ENCODE peak calls at places on chromosomes 4 and X, in five cellular contexts. X is upper lobe of right lung, B is lower lobe of right lung, J is cardiac muscle cell, O is colonic mucosa. T is an unnamed sample. For H3K9me3, the result is how much of the 10 kb centered on the place peaks cover.

GRCh38 chr4:21709761-21710160 is 238.8 kb downstream of the KCNIP4 start:
- DNase-seq in B (no peak), O (no peak), X (no peak), J (no peak), T (no peak)

GRCh38 chr4:151575646-151576045 is 166.7 kb downstream of the FHIP1A start:
- DNase-seq in J (no peak), X (no peak), B (no peak), O (no peak), T (no peak)

GRCh38 chr4:156946508-156947197 is 24.9 kb downstream of the PDGFC start:
- DNase-seq in X (no peak), O (no peak), J (no peak), B (no peak), T (peak)

GRCh38 chrX:129842510-129843208 is 1.0 kb downstream of the ZDHHC9 start:
- DNase-seq in X (peak), O (peak), B (peak), J (peak), T (no peak)

GRCh38 chr4:181949704-181950312 is 293.4 kb upstream of the TENM3 start:
- DNase-seq in O (no peak), B (no peak), J (no peak), X (no peak), T (no peak)

GRCh38 chr4:8192748-8193738 is 6.0 kb upstream of the SH3TC1 start:
- DNase-seq in B (peak), X (no peak), O (peak), J (no peak), T (no peak)

GRCh38 chr4:120977435-120977997 is 55.0 kb upstream of the PRDM5 start:
- DNase-seq in X (no peak), O (peak), J (no peak), B (no peak), T (peak)

GRCh38 chr4:168551211-168551610 is 54.4 kb downstream of the PALLD start:
- DNase-seq in B (no peak), X (no peak), J (no peak), O (no peak), T (peak)

GRCh38 chr4:125736057-125736456 is 421.3 kb downstream of the FAT4 start:
- DNase-seq in J (no peak), B (no peak), X (no peak), O (no peak), T (no peak)

GRCh38 chr4:7844247-7844991 is 95.2 kb downstream of the AFAP1 start:
- DNase-seq in X (peak), J (peak), O (peak), B (peak), T (peak)

GRCh38 chrX:66163849-66164401 is at the start of gene HEPH:
- DNase-seq in X (no peak), B (no peak), O (peak), J (peak), T (peak)

GRCh38 chr4:82721819-82722423 is 76.7 kb downstream of the SCD5 start:
- DNase-seq in X (no peak), B (no peak), J (peak), O (no peak), T (no peak)

GRCh38 chrX:38206036-38206435 is 14.6 kb downstream of the SRPX start:
- DNase-seq in B (no peak), O (no peak), J (no peak), X (no peak), T (no peak)

GRCh38 chr4:138890921-138891570 is 124.5 kb upstream of the NOCT start:
- DNase-seq in J (no peak), X (no peak), O (no peak), B (no peak), T (no peak)

GRCh38 chrX:1555370-1555769 is 18.4 kb upstream of the P2RY8 start:
- DNase-seq in J (no peak), X (peak), O (no peak), B (no peak), T (no peak)

GRCh38 chrX:8815460-8816065 is 14.4 kb upstream of the FAM9A start:
- DNase-seq in X (no peak), J (peak), B (no peak), O (peak), T (peak)

GRCh38 chrX:151004085-151004484 is 20.9 kb downstream of the HMGB3 start:
- DNase-seq in B (no peak), X (no peak), J (no peak), O (no peak), T (no peak)

GRCh38 chr4:2936773-2937145 is 26.4 kb downstream of the NOP14 start:
- DNase-seq in J (no peak), B (no peak), O (no peak), X (peak), T (no peak)

GRCh38 chrX:139831017-139831416 is 101.8 kb downstream of the ATP11C start:
- DNase-seq in B (no peak), X (no peak), J (no peak), O (no peak), T (no peak)

GRCh38 chr4:48079972-48080391 is 54.1 kb downstream of the TXK start:
- DNase-seq in O (no peak), B (no peak), X (no peak), J (no peak), T (no peak)

GRCh38 chr4:138892483-138893386 is 122.8 kb upstream of the NOCT start:
- DNase-seq in J (no peak), X (no peak), O (no peak), B (no peak), T (no peak)

GRCh38 chr4:98993419-98994071 is 2.0 kb upstream of the METAP1 start:
- DNase-seq in B (no peak), O (no peak), J (no peak), X (no peak), T (no peak)

GRCh38 chr4:14716622-14717021 is 285.7 kb upstream of the CPEB2 start:
- DNase-seq in O (no peak), X (no peak), B (no peak), J (no peak), T (no peak)

DNA sequence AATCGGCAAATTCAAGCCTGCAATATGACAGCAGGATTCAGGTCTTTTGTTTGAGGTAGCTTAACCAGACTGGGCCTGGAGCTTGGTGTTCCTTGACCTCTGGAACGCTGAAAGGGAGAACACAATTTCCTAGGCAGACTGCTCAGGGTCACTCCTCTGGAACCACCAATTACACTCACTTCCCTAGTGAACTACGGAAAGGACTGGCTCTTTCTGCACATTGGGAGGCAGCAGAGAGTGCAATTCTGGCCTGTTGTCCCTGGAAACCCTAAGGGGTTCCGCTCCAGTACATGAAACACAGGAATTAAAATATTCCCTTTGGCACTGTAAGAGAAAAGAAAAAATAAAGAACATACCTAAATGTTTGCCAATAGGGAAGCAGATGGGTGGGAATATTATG is 58.6 kb downstream of the GPC3 start:
- DNase-seq in J (no peak), X (no peak), O (no peak), B (no peak), T (no peak)
- H3K9me3 ChIP-seq in J (under half), X (under half), O (under half), B (under half), T (under half)

GRCh38 chr4:78806943-78807458 is 30.9 kb downstream of the BMP2K start:
- DNase-seq in X (no peak), O (no peak), B (no peak), J (no peak), T (no peak)

GRCh38 chr4:78809928-78810835 is 34.0 kb downstream of the BMP2K start:
- DNase-seq in J (no peak), X (no peak), O (no peak), B (no peak), T (no peak)

GRCh38 chr4:78811034-78811433 is 34.9 kb downstream of the BMP2K start:
- DNase-seq in X (no peak), B (no peak), O (no peak), J (no peak), T (no peak)

DNA sequence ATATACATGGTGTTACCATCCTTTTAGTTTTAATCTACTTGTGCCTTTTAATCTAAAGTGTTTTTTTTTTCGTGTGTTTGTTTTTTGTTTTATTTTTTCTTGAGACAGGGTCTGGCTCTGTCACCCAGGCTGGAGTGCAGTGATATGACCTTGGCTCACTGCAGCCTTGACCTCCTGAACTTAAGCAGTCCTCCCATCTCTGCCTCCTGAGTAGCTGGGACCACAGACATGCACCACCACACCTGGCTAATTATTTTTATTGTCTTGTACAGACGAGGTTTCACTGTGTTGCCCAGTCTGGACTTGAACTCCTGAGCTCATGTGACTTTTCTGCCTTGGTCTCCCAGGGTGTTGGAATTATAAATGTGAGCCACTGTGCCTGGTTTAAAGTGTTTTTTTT is 33.1 kb downstream of the BMP2K start:
- DNase-seq in J (no peak), O (no peak), X (no peak), B (no peak), T (no peak)
- H3K9me3 ChIP-seq in J (under half), O (under half), X (under half), B (under half), T (under half)

DNA sequence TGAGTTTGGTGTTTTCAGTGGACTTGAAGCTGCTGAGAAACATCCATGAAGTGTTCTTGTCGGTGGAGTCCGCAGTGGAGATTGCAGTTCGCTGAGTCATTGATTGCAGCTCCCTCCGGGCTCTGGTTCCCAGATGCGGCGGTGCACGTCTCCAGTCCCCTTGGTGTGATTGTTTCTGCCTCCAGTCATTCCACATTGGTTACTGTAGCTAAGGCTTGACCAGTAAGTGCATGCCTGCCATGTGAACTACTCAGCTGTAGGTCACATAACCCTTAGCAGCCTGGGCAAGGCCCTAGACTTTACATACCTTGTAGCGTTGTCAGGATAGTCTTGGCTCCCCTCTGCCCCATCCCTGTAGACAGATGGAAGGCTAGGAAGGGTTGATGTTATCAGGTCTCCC is 53.8 kb upstream of the CLCN4 start:
- DNase-seq in X (no peak), J (no peak), B (no peak), O (no peak), T (no peak)
- H3K9me3 ChIP-seq in X (under half), J (under half), B (under half), O (under half), T (under half)

DNA sequence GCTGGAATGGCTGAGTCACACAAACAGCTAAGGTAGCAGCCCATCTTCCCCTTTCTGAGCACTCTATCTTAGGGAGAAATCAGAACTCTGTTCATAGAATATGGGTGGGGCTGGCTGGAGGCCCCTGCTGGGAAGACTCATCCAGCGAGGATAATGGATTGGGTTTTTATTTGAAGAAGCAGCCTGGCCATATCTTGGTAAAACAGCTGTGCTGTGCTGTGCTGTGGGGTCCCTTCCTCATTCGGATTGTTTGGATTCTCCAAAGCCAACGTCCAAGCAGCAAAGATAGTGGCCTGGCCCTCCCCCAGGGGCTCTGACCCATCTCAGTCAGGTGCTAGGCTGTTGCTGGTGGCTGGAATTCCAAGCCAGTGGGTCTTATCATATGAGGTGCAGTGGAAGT is 63.8 kb downstream of the ZNF718 start:
- DNase-seq in B (no peak), O (no peak), J (no peak), X (no peak), T (no peak)
- H3K9me3 ChIP-seq in B (half or more), O (under half), J (under half), X (under half), T (under half)

T was measured in AG04450.